ENCODE peak calls at places on chromosomes 12 and 14, in six cellular contexts. P is HFFc6, F is GM23338, G is BJ, B is testis, R is AG04449. Q is an unnamed sample.

GRCh38 chr12:68462799-68463198 is 130.6 kb upstream of the MDM1 start:
- DNase-seq in P (no peak), F (no peak), G (no peak), B (no peak), R (no peak), Q (no peak)

GRCh38 chr12:93387780-93388179 is 10.1 kb downstream of the NUDT4 start:
- DNase-seq in P (peak; percentile 50), F (no peak), G (no peak), B (no peak), R (no peak), Q (no peak)

GRCh38 chr14:23320584-23321571 is at the start of gene PABPN1:
- DNase-seq in P (peak; percentile 100), F (peak; percentile 100), G (peak; percentile 98), B (peak; percentile 100), R (peak; percentile 99), Q (peak; percentile 96)

GRCh38 chr12:95282266-95282665 is 64.7 kb downstream of the VEZT start:
- DNase-seq in P (no peak), F (no peak), G (no peak), B (no peak), R (no peak), Q (no peak)

GRCh38 chr14:67461341-67461985 is 27.1 kb downstream of the TMEM229B start:
- DNase-seq in P (no peak), F (no peak), G (no peak), B (peak; percentile 32), R (no peak), Q (no peak)

GRCh38 chr14:39169541-39169900 is 612 bp downstream of the TRAPPC6B start:
- DNase-seq in P (no peak), F (no peak), G (no peak), B (no peak), R (no peak), Q (no peak)

GRCh38 chr14:64910847-64911495 is 3.3 kb upstream of the CHURC1 start:
- DNase-seq in P (peak; percentile 42), F (peak; percentile 70), G (no peak), B (no peak), R (no peak), Q (no peak)

GRCh38 chr14:69980457-69981414 is 101.5 kb downstream of the SMOC1 start:
- DNase-seq in P (no peak), F (peak; percentile 13), G (no peak), B (peak; percentile 90), R (no peak), Q (no peak)

GRCh38 chr12:27177716-27178115 is 66.4 kb upstream of the STK38L start:
- DNase-seq in P (peak; percentile 37), F (no peak), G (peak; percentile 18), B (no peak), R (peak; percentile 73), Q (no peak)

GRCh38 chr14:57189070-57189469 is 79.6 kb downstream of the EXOC5 start:
- DNase-seq in P (peak; percentile 7), F (peak; percentile 44), G (no peak), B (peak; percentile 25), R (no peak), Q (no peak)

GRCh38 chr12:11727133-11727664 is 77.7 kb downstream of the ETV6 start:
- DNase-seq in P (no peak), F (no peak), G (no peak), B (no peak), R (no peak), Q (no peak)

GRCh38 chr12:27462151-27462694 is 15.7 kb downstream of the SMCO2 start:
- DNase-seq in P (peak; percentile 48), F (no peak), G (peak; percentile 5), B (no peak), R (no peak), Q (no peak)

GRCh38 chr12:80778005-80778541 is 61.4 kb downstream of the MYF5 start:
- DNase-seq in P (peak; percentile 86), F (no peak), G (peak; percentile 77), B (peak; percentile 60), R (peak; percentile 77), Q (peak; percentile 59)

GRCh38 chr12:52648012-52648550 is 3.9 kb downstream of the KRT2 start:
- DNase-seq in P (no peak), F (no peak), G (no peak), B (no peak), R (no peak), Q (no peak)

GRCh38 chr12:48156648-48157015 is 683 bp downstream of the ASB8 start:
- DNase-seq in P (no peak), F (no peak), G (no peak), B (no peak), R (no peak), Q (no peak)

GRCh38 chr12:76402259-76402658 is 54.0 kb upstream of the BBS10 start:
- DNase-seq in P (no peak), F (no peak), G (no peak), B (no peak), R (no peak), Q (no peak)

GRCh38 chr12:74509886-74510285 is 27.7 kb upstream of the ATXN7L3B start:
- DNase-seq in P (no peak), F (no peak), G (no peak), B (no peak), R (no peak), Q (no peak)

GRCh38 chr12:22625671-22626251 is 790 bp downstream of the ETNK1 start:
- DNase-seq in P (no peak), F (peak; percentile 77), G (no peak), B (peak; percentile 67), R (no peak), Q (peak; percentile 43)

GRCh38 chr12:55737581-55738112 is 5.3 kb upstream of the GDF11 start:
- DNase-seq in P (no peak), F (no peak), G (no peak), B (no peak), R (no peak), Q (no peak)

GRCh38 chr14:61598980-61599379 is 96.3 kb upstream of the HIF1A start:
- DNase-seq in P (no peak), F (no peak), G (no peak), B (no peak), R (no peak), Q (no peak)

GRCh38 chr12:84604541-84604940 is 308.1 kb downstream of the SLC6A15 start:
- DNase-seq in P (no peak), F (no peak), G (no peak), B (no peak), R (peak; percentile 4), Q (no peak)

GRCh38 chr12:124036117-124037109 is 63.4 kb downstream of the ZNF664 start:
- DNase-seq in P (peak; percentile 33), F (peak; percentile 69), G (no peak), B (peak; percentile 61), R (no peak), Q (peak; percentile 74)

GRCh38 chr12:124518051-124518932 is 49.1 kb downstream of the NCOR2 start:
- DNase-seq in P (peak; percentile 100), F (no peak), G (peak; percentile 98), B (peak; percentile 98), R (peak; percentile 99), Q (no peak)

GRCh38 chr12:57619434-57620244 is 8.4 kb downstream of the ARHGEF25 start:
- DNase-seq in P (no peak), F (peak; percentile 66), G (no peak), B (no peak), R (no peak), Q (peak; percentile 28)

GRCh38 chr12:106118-106561 is 39.6 kb downstream of the IQSEC3 start:
- DNase-seq in P (no peak), F (peak; percentile 77), G (no peak), B (no peak), R (no peak), Q (peak; percentile 79)

GRCh38 chr12:132214161-132214476 is 69.9 kb downstream of the NOC4L start:
- DNase-seq in P (no peak), F (no peak), G (no peak), B (no peak), R (no peak), Q (no peak)

GRCh38 chr12:124768462-124769165 is 95.0 kb downstream of the SCARB1 start:
- DNase-seq in P (no peak), F (no peak), G (no peak), B (no peak), R (no peak), Q (no peak)

GRCh38 chr12:12079291-12079690 is 8.6 kb downstream of the BCL2L14 start:
- DNase-seq in P (no peak), F (no peak), G (no peak), B (no peak), R (no peak), Q (no peak)

GRCh38 chr14:105866841-105867321 is 340.5 kb downstream of the TMEM121 start:
- DNase-seq in P (no peak), F (no peak), G (no peak), B (no peak), R (no peak), Q (no peak)

GRCh38 chr14:39431416-39432178 is 636 bp downstream of the FBXO33 start:
- DNase-seq in P (peak; percentile 37), F (peak; percentile 75), G (no peak), B (peak; percentile 43), R (no peak), Q (peak; percentile 39)

GRCh38 chr14:49865431-49865859 is 12.9 kb upstream of the NEMF start:
- DNase-seq in P (peak; percentile 49), F (peak; percentile 89), G (no peak), B (peak; percentile 87), R (no peak), Q (no peak)

GRCh38 chr12:67472551-67472950 is 176.0 kb upstream of the DYRK2 start:
- DNase-seq in P (no peak), F (no peak), G (no peak), B (no peak), R (no peak), Q (no peak)

GRCh38 chr12:37546206-37546605 is 770.4 kb upstream of the ALG10B start:
- DNase-seq in P (no peak), F (no peak), G (no peak), B (no peak), R (no peak), Q (no peak)
- TF ChIP-seq CTCF in P (no peak), F (no peak), G (no peak), B (no peak), R (no peak), Q (no peak)

GRCh38 chr12:14767617-14768016 is 35.7 kb downstream of the WBP11 start:
- DNase-seq in P (no peak), F (no peak), G (no peak), B (no peak), R (no peak), Q (no peak)
- TF ChIP-seq CTCF in P (no peak), F (no peak), G (no peak), B (no peak), R (no peak), Q (no peak)

GRCh38 chr14:83940253-83940652 is 1589.7 kb upstream of the FLRT2 start:
- DNase-seq in P (no peak), F (peak; percentile 2), G (no peak), B (peak; percentile 15), R (no peak), Q (no peak)
- TF ChIP-seq CTCF in P (no peak), F (peak; percentile 13), G (no peak), B (no peak), R (no peak), Q (no peak)

DNA sequence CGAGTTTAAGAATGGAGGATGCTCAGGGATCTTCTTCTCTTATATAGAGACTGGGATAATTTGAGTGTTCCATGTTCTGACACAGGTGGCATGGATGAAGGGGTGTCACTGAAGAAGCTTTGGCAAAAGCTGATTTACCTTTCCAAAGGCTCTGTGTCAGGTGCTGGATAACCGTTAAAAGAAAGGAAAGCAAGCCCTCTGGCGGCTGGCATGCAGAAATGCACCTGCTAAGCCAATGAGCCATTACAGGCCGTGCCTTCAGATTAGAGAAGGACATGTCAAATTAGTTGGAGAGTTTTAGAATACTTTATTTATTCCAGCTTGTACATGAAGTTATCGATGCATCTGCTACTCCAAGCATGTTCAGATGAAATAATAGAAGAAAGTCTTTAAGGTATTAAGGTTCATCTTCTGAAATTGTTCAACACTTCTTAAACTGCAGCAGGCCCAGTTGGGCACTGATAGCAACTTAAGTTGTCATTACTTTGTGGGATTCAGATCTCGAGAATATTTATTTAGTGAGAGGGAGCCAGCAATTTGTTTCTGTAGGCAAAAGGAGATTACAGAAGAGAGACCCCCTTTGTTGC is 678.2 kb downstream of the NRXN3 start:
- DNase-seq in P (peak; percentile 11), F (peak; percentile 82), G (no peak), B (peak; percentile 31), R (no peak), Q (peak; percentile 14)
- TF ChIP-seq CTCF in P (peak; percentile 89), F (peak; percentile 92), G (peak; percentile 80), B (peak; percentile 44), R (peak; percentile 80), Q (peak; percentile 92)

Q was measured in GM10248.